ENCODE peak calls at places on chromosome 21, in five cellular contexts. D is colonic mucosa, H is RWPE2, F is A673, K is upper lobe of right lung. I is an unnamed sample.

GRCh38 chr21:20329636-20330035 is 668.6 kb upstream of the NCAM2 start:
- DNase-seq in D (no peak), H (no peak), F (no peak), K (no peak), I (no peak)

GRCh38 chr21:25689226-25689625 is 45.5 kb downstream of the ATP5PF start:
- DNase-seq in D (no peak), H (no peak), F (no peak), K (no peak), I (no peak)

GRCh38 chr21:29056005-29056404 is 17.4 kb downstream of the CCT8 start:
- DNase-seq in D (no peak), H (no peak), F (no peak), K (no peak), I (no peak)

GRCh38 chr21:43369124-43369523 is 57.8 kb downstream of the SIK1 start:
- DNase-seq in D (no peak), H (no peak), F (peak), K (no peak), I (no peak)

GRCh38 chr21:17295997-17296396 is 216.8 kb upstream of the CXADR start:
- DNase-seq in D (no peak), H (no peak), F (no peak), K (no peak), I (no peak)

GRCh38 chr21:46062471-46063211 is 35.3 kb upstream of the COL6A2 start:
- DNase-seq in D (no peak), H (no peak), F (no peak), K (no peak), I (no peak)

GRCh38 chr21:46294647-46295176 is 8.6 kb downstream of the YBEY start:
- DNase-seq in D (no peak), H (no peak), F (peak), K (no peak), I (peak)

GRCh38 chr21:17454315-17455027 is 58.4 kb upstream of the CXADR start:
- DNase-seq in D (peak), H (peak), F (peak), K (no peak), I (peak)

GRCh38 chr21:46168238-46168637 is 12.9 kb upstream of the FTCD start:
- DNase-seq in D (peak), H (peak), F (no peak), K (peak), I (no peak)

GRCh38 chr21:42156690-42157605 is 62.0 kb upstream of the ABCG1 start:
- DNase-seq in D (no peak), H (no peak), F (no peak), K (peak), I (no peak)

GRCh38 chr21:17257784-17258183 is 255.1 kb upstream of the CXADR start:
- DNase-seq in D (no peak), H (no peak), F (peak), K (no peak), I (no peak)

GRCh38 chr21:42401820-42402251 is 1.9 kb upstream of the UBASH3A start:
- DNase-seq in D (no peak), H (no peak), F (no peak), K (no peak), I (no peak)

GRCh38 chr21:31220567-31220966 is 123.5 kb downstream of the TIAM1 start:
- DNase-seq in D (no peak), H (no peak), F (no peak), K (no peak), I (peak)

GRCh38 chr21:15211491-15212133 is 146.8 kb upstream of the NRIP1 start:
- DNase-seq in D (no peak), H (no peak), F (no peak), K (no peak), I (no peak)

GRCh38 chr21:25952306-25952705 is 217.5 kb downstream of the GABPA start:
- DNase-seq in D (no peak), H (no peak), F (no peak), K (no peak), I (no peak)

GRCh38 chr21:14591277-14591876 is 45.3 kb upstream of the SAMSN1 start:
- DNase-seq in D (no peak), H (no peak), F (no peak), K (no peak), I (no peak)

GRCh38 chr21:39088831-39089380 is 94.3 kb downstream of the PSMG1 start:
- DNase-seq in D (no peak), H (no peak), F (no peak), K (no peak), I (peak)

GRCh38 chr21:24844672-24845071 is 762.6 kb downstream of the MRPL39 start:
- DNase-seq in D (no peak), H (no peak), F (no peak), K (no peak), I (no peak)

GRCh38 chr21:17523007-17523451 is 10.2 kb downstream of the CXADR start:
- DNase-seq in D (peak), H (no peak), F (no peak), K (no peak), I (no peak)

GRCh38 chr21:46390603-46391545 is 66.9 kb downstream of the PCNT start:
- DNase-seq in D (no peak), H (no peak), F (no peak), K (no peak), I (no peak)

GRCh38 chr21:41349607-41350390 is 12.0 kb upstream of the MX2 start:
- DNase-seq in D (no peak), H (no peak), F (no peak), K (no peak), I (no peak)

GRCh38 chr21:15539376-15539775 is 190.4 kb upstream of the USP25 start:
- DNase-seq in D (no peak), H (no peak), F (no peak), K (no peak), I (no peak)

GRCh38 chr21:14243461-14243860 is 27.5 kb downstream of the RBM11 start:
- DNase-seq in D (no peak), H (no peak), F (peak), K (no peak), I (no peak)

GRCh38 chr21:18384771-18385170 is 18.8 kb downstream of the TMPRSS15 start:
- DNase-seq in D (no peak), H (no peak), F (peak), K (no peak), I (peak)

GRCh38 chr21:21165063-21165645 is 166.9 kb downstream of the NCAM2 start:
- DNase-seq in D (no peak), H (no peak), F (no peak), K (no peak), I (peak)

GRCh38 chr21:39175665-39176064 is 7.6 kb downstream of the PSMG1 start:
- DNase-seq in D (no peak), H (no peak), F (no peak), K (no peak), I (no peak)

GRCh38 chr21:42567181-42567560 is 53.5 kb downstream of the SLC37A1 start:
- DNase-seq in D (no peak), H (no peak), F (no peak), K (peak), I (no peak)

GRCh38 chr21:45644041-45644906 is 749 bp downstream of the PCBP3 start:
- DNase-seq in D (no peak), H (no peak), F (no peak), K (no peak), I (no peak)

GRCh38 chr21:15559612-15560011 is 170.2 kb upstream of the USP25 start:
- DNase-seq in D (no peak), H (no peak), F (no peak), K (no peak), I (no peak)

DNA sequence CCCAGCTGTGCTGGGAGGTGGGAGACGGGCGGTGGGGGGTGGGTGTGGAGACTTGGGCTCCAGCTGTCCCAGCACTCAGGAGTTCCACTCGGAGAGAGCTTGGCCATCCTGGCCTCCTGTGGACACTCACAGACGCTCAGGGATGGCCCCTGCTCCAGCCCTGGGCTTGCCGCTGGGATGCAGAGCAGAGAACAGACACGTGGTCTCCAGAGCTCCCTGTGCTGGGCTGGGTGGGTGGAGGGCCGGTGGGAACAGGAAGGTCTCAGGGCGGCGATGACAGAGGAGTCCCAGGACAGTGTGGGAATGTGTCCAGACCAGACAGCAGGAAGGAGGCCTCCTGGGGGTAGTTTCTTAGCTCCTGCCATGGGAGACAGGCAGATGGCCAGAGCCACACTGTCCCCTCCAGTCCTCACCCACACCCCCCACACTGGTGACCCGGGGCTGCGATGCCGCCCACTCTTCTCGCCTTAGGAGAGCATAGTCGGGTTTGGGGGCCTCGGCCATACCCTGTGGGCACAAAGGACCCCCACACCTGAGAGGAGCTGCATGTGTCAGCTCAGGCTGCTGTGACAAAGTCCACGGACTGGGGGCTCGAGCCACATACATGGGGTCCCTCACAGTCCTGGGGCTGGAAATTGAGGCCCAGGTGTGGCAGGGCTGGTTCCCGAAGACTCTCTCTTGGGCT is 2.0 kb downstream of the KRTAP10-9 start:
- DNase-seq in D (no peak), H (no peak), F (no peak), K (no peak), I (no peak)
- TF ChIP-seq CTCF in D (no peak), H (no peak), F (no peak), K (no peak), I (no peak)

GRCh38 chr21:32410916-32411315 is 1.6 kb upstream of the EVA1C start:
- DNase-seq in D (no peak), H (no peak), F (no peak), K (no peak), I (no peak)
- H3K4me3 ChIP-seq in D (no peak), H (peak), F (no peak), K (peak), I (no peak)

DNA sequence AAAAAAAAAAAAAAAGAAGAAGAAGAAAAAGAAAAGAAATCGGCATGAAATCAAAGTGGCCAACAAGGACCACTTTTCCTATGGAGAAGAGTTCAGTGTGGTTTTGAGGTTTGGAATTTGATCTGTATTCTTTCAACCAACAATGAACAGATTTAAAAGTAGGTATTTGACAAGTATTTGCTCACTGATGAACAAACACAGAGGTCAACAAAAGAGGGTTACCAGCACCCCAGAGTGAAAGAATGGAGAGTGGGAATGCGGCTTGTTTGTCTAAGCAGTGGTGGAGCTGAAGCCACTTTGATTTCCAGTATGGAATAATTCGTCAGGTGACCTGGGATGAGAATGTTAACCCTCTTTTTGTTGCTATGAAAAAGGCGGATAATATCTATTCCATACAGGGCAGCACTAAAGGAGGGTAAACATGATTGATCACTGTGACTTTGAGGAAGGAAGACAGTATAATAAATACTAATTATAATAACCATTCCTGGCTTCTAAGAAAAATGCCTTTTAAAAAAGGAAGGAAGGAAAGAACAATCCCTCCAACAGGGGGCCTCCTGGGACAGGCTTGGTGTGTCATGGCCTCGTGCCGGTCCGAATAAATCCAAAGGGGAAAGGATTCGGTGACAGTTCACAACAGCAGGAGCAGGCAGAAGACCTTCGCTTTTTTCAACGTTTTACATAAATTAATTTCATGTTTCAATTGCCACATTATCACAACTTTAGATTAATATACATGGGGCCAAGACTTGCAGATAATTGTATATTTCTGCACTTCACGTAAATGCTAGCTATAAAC is 37.2 kb upstream of the SIM2 start:
- DNase-seq in D (peak), H (no peak), F (peak), K (no peak), I (peak)
- TF ChIP-seq CTCF in D (peak), H (peak), F (peak), K (peak), I (peak)

DNA sequence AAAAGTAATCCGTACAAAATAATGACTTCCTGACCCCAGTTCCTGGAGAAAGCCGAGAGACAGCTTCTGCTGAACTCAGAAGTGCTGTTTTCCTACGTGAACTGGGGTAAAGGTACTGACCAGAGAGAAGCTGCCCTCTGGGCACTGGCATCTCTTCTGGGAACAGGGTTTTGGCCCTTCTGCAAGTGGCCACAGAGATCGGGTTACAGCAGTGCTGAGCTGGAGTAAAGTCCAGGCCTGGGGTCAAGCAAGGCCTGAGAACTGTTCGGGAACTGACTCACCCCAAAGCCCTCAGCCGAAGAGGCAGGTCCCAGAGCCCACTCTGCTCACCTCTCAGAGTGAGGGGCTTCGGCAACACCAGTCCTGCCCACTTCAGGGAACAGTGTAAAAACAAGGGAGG is 177.2 kb upstream of the RUNX1 start:
- DNase-seq in D (no peak), H (no peak), F (no peak), K (no peak), I (peak)
- H3K4me3 ChIP-seq in D (no peak), H (no peak), F (no peak), K (no peak), I (no peak)

GRCh38 chr21:37009740-37010341 is 3.3 kb downstream of the RIPPLY3 start:
- DNase-seq in D (peak), H (peak), F (peak), K (peak), I (peak)
- TF ChIP-seq CTCF in D (peak), H (peak), F (peak), K (peak), I (peak)

GRCh38 chr21:37339527-37339889 is 27.1 kb upstream of the DYRK1A start:
- DNase-seq in D (no peak), H (no peak), F (peak), K (no peak), I (peak)
- H3K4me3 ChIP-seq in D (no peak), H (no peak), F (no peak), K (peak), I (no peak)